ENCODE peak calls at places on chromosomes 7 and 10, in six cellular contexts. X is neuronal stem cell, O is H9, A is H1, L is mesenchymal stem cell, T is trophoblast cell. Q is an unnamed sample.

GRCh38 chr7:1058821-1059199 is 14.5 kb downstream of the GPR146 start:
- DNase-seq in X (no peak), O (no peak), A (no peak), L (peak), T (no peak), Q (peak)

GRCh38 chr7:73352784-73353183 is 24.8 kb downstream of the FKBP6 start:
- DNase-seq in X (no peak), O (no peak), A (no peak), L (no peak), T (no peak), Q (no peak)

GRCh38 chr7:69436944-69437343 is 161.3 kb upstream of the AUTS2 start:
- DNase-seq in X (no peak), O (no peak), A (no peak), L (peak), T (peak), Q (no peak)

GRCh38 chr10:77391605-77392235 is 245.9 kb downstream of the KCNMA1 start:
- DNase-seq in X (peak), O (peak), A (peak), L (peak), T (peak), Q (peak)

GRCh38 chr7:15751191-15751701 is 64.8 kb upstream of the MEOX2 start:
- DNase-seq in X (no peak), O (no peak), A (no peak), L (peak), T (no peak), Q (no peak)

GRCh38 chr10:132360766-132361447 is 28.9 kb downstream of the LRRC27 start:
- DNase-seq in X (no peak), O (peak), A (peak), L (no peak), T (peak), Q (no peak)

GRCh38 chr10:12594448-12594944 is 245.1 kb downstream of the CAMK1D start:
- DNase-seq in X (no peak), O (no peak), A (no peak), L (no peak), T (no peak), Q (no peak)

GRCh38 chr7:16697507-16698199 is 51.7 kb downstream of the BZW2 start:
- DNase-seq in X (no peak), O (no peak), A (no peak), L (no peak), T (peak), Q (peak)

GRCh38 chr7:155587486-155587885 is 41.1 kb upstream of the CNPY1 start:
- DNase-seq in X (no peak), O (no peak), A (no peak), L (no peak), T (no peak), Q (no peak)

GRCh38 chr10:76150139-76150885 is 718.9 kb downstream of the LRMDA start:
- DNase-seq in X (peak), O (peak), A (no peak), L (peak), T (no peak), Q (peak)

GRCh38 chr7:113306302-113306701 is 187.9 kb upstream of the SMIM30 start:
- DNase-seq in X (no peak), O (no peak), A (no peak), L (no peak), T (no peak), Q (no peak)

GRCh38 chr7:85914437-85914836 is 727.6 kb upstream of the SEMA3D start:
- DNase-seq in X (no peak), O (no peak), A (no peak), L (no peak), T (no peak), Q (no peak)

GRCh38 chr7:2560175-2560695 is 1.5 kb downstream of the IQCE start:
- DNase-seq in X (no peak), O (no peak), A (no peak), L (peak), T (peak), Q (no peak)

GRCh38 chr10:128420623-128421022 is 294.4 kb upstream of the MKI67 start:
- DNase-seq in X (no peak), O (no peak), A (peak), L (no peak), T (no peak), Q (no peak)

GRCh38 chr7:22542669-22543068 is 42.7 kb upstream of the STEAP1B start:
- DNase-seq in X (no peak), O (no peak), A (peak), L (no peak), T (no peak), Q (no peak)

GRCh38 chr7:93949468-93949867 is 27.9 kb downstream of the GNG11 start:
- DNase-seq in X (no peak), O (no peak), A (no peak), L (peak), T (peak), Q (peak)

GRCh38 chr7:27189560-27190283 is 4.7 kb upstream of the HOXA11 start:
- DNase-seq in X (no peak), O (peak), A (peak), L (no peak), T (no peak), Q (no peak)

GRCh38 chr10:36494386-36494785 is 631.0 kb upstream of the ANKRD30A start:
- DNase-seq in X (no peak), O (no peak), A (no peak), L (peak), T (no peak), Q (peak)

GRCh38 chr10:18044976-18045720 is 93.4 kb downstream of the SLC39A12 start:
- DNase-seq in X (no peak), O (no peak), A (no peak), L (peak), T (no peak), Q (peak)

GRCh38 chr10:58044072-58044471 is 223.6 kb downstream of the IPMK start:
- DNase-seq in X (no peak), O (no peak), A (no peak), L (no peak), T (peak), Q (peak)

GRCh38 chr7:11625669-11626068 is 206.3 kb downstream of the THSD7A start:
- DNase-seq in X (no peak), O (no peak), A (no peak), L (no peak), T (peak), Q (no peak)

GRCh38 chr7:121442845-121443244 is 46.7 kb upstream of the FAM3C start:
- DNase-seq in X (no peak), O (no peak), A (no peak), L (no peak), T (no peak), Q (no peak)

GRCh38 chr10:130659528-130659927 is 523.3 kb downstream of the GLRX3 start:
- DNase-seq in X (no peak), O (no peak), A (no peak), L (no peak), T (no peak), Q (no peak)

GRCh38 chr7:74217455-74218342 is 7.9 kb downstream of the LAT2 start:
- DNase-seq in X (no peak), O (no peak), A (no peak), L (no peak), T (no peak), Q (peak)

GRCh38 chr10:2800178-2800577 is 267.2 kb upstream of the PFKP start:
- DNase-seq in X (no peak), O (no peak), A (no peak), L (no peak), T (no peak), Q (no peak)

GRCh38 chr10:71429304-71429703 is 32.6 kb downstream of the CDH23 start:
- DNase-seq in X (no peak), O (peak), A (peak), L (no peak), T (no peak), Q (no peak)

GRCh38 chr7:120725376-120726039 is 132.4 kb downstream of the TSPAN12 start:
- DNase-seq in X (no peak), O (no peak), A (no peak), L (peak), T (peak), Q (peak)

GRCh38 chr7:152501506-152501905 is 65.7 kb upstream of the KMT2C start:
- DNase-seq in X (no peak), O (no peak), A (no peak), L (no peak), T (peak), Q (no peak)

GRCh38 chr7:20327047-20327446 is 3.7 kb upstream of the ITGB8 start:
- DNase-seq in X (no peak), O (no peak), A (no peak), L (no peak), T (no peak), Q (peak)

GRCh38 chr7:25995216-25995615 is 156.8 kb upstream of the NFE2L3 start:
- DNase-seq in X (no peak), O (no peak), A (no peak), L (no peak), T (no peak), Q (no peak)

GRCh38 chr7:44068054-44068453 is 2.7 kb upstream of the PGAM2 start:
- DNase-seq in X (no peak), O (no peak), A (no peak), L (no peak), T (no peak), Q (peak)

GRCh38 chr7:144759653-144760052 is 76.2 kb downstream of the TPK1 start:
- DNase-seq in X (no peak), O (no peak), A (no peak), L (no peak), T (no peak), Q (no peak)

GRCh38 chr7:2190531-2190930 is 42.2 kb downstream of the MAD1L1 start:
- DNase-seq in X (no peak), O (peak), A (no peak), L (peak), T (peak), Q (peak)

DNA sequence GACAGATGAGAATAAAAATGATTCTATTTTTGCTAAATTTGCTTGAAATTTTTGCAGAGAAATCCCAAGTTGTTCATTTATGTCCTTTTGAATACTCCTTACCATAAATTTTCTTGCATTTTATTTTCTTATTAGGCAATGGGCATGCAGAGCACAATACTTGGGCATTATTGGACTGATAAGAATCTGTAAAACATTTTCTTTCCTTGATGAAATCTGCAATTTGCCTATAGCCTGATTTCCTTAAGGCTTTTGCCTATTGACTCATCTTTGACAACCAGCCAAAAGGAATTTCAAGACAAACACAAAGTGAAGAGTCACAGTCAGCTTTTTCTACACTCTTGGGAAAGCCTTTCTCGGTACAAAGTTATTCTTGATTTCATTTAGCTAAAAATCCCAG is 30.5 kb upstream of the GNAT3 start:
- DNase-seq in X (no peak), O (no peak), A (no peak), L (peak), T (peak), Q (peak)
- H4K91ac ChIP-seq in X (no peak), O (no peak), A (no peak), L (no peak), T (no peak), Q (no peak)

GRCh38 chr10:1422275-1422674 is 315.1 kb downstream of the ADARB2 start:
- DNase-seq in X (no peak), O (no peak), A (no peak), L (no peak), T (no peak), Q (no peak)
- H4K91ac ChIP-seq in X (no peak), O (no peak), A (no peak), L (no peak), T (no peak), Q (no peak)

DNA sequence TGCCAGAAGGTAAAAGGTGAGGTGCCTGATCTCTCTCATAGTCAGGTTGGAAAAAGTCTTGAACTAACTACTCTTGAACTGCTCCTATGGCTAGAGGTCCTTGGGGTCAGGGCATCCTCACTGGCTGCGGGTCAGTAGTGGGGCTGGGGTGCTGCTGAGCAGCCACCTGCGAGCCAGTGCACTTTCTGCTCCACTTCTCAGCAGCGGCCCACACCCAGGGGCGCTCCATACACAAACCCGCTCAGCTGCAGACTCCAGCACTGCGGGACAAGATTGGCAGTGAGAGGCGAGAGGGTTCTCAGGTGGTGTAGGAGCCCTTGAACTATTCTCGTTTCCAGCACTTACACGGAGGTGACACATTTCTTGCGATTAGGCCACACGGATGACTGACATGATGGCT is 6.0 kb downstream of the ABCA13 start:
- DNase-seq in X (no peak), O (no peak), A (no peak), L (no peak), T (no peak), Q (no peak)
- H4K91ac ChIP-seq in X (no peak), O (no peak), A (peak), L (no peak), T (no peak), Q (no peak)

GRCh38 chr10:59750155-59750945 is 2.9 kb downstream of the MRLN start:
- DNase-seq in X (no peak), O (no peak), A (no peak), L (no peak), T (no peak), Q (peak)

GRCh38 chr10:59748834-59749233 is 4.4 kb downstream of the MRLN start:
- DNase-seq in X (no peak), O (no peak), A (no peak), L (no peak), T (no peak), Q (no peak)

GRCh38 chr10:59741048-59741447 is 12.2 kb downstream of the MRLN start:
- DNase-seq in X (no peak), O (no peak), A (no peak), L (no peak), T (no peak), Q (no peak)

GRCh38 chr10:59741583-59741982 is 11.7 kb downstream of the MRLN start:
- DNase-seq in X (no peak), O (no peak), A (no peak), L (no peak), T (no peak), Q (no peak)

DNA sequence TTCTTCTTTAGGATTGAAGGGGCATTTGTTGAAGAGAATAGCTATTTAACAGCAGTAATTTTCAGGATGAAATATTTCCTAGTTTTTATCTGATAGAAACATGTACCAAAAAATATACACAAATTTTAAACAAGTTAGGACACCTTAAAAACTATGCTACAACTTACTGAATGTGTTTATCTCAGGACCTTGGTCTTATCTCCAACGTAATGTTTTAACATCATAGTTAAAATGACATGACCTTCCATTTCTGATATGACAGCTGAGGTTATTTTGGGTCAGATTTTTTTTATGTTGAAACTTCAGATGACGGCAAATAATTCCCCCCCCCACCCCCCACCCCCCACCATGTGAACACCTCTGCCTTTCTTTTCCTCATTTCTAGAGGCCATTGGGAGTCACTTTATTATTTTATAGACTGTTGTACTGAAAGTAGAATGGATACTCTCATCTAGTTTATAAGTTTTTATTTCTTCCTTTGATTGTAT is 8.0 kb downstream of the MRLN start:
- DNase-seq in X (no peak), O (no peak), A (no peak), L (no peak), T (no peak), Q (no peak)
- H4K91ac ChIP-seq in X (no peak), O (no peak), A (no peak), L (no peak), T (no peak), Q (no peak)

DNA sequence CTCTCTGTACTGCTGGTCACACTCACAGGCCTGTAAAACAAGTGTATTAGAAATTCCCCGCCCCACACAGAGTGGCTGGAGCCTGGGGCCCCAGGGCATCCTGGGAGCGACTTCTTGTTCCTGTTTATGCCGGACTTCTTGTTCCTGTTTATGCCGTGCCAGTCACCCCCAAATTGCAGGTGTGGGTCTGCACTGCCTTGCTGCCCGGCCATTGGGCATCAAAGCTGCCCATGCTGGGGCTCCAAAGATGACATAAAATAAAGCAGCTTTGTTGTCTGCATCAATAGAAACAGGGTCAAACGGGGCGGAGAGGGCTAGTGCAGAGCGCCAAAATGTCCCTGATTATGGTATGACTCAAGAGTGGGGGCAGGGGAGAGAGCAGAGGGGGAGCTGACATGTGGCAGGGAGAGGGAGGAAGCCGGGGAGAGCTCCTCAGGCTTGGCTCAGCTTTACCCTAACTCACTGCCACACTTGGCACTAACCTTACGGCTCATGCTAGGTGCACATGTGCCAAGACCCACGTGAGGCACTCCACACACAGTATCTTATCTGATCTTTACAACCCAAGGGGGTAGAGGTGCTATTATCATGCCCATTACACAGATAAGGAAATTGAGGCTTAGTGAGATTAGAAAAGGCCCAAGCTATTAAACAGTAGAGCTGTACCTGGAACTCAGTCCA is 98.4 kb downstream of the PIP4K2A start:
- DNase-seq in X (no peak), O (no peak), A (no peak), L (peak), T (peak), Q (no peak)
- H4K91ac ChIP-seq in X (no peak), O (no peak), A (no peak), L (peak), T (peak), Q (peak)

GRCh38 chr7:105857009-105857952 is 19.1 kb downstream of the ATXN7L1 start:
- DNase-seq in X (no peak), O (no peak), A (no peak), L (no peak), T (no peak), Q (no peak)
- H4K91ac ChIP-seq in X (no peak), O (no peak), A (no peak), L (no peak), T (no peak), Q (no peak)

GRCh38 chr10:101085846-101086245 is 24.1 kb downstream of the KAZALD1 start:
- DNase-seq in X (no peak), O (no peak), A (no peak), L (no peak), T (no peak), Q (no peak)

GRCh38 chr10:101076630-101077029 is 14.8 kb downstream of the KAZALD1 start:
- DNase-seq in X (no peak), O (no peak), A (no peak), L (no peak), T (no peak), Q (no peak)

GRCh38 chr10:101079874-101080273 is 18.1 kb downstream of the KAZALD1 start:
- DNase-seq in X (no peak), O (no peak), A (no peak), L (no peak), T (no peak), Q (no peak)

GRCh38 chr10:101075775-101076174 is 14.0 kb downstream of the KAZALD1 start:
- DNase-seq in X (no peak), O (no peak), A (no peak), L (no peak), T (no peak), Q (no peak)

GRCh38 chr10:101080933-101081546 is 19.3 kb downstream of the KAZALD1 start:
- DNase-seq in X (peak), O (peak), A (no peak), L (peak), T (no peak), Q (peak)
- H4K91ac ChIP-seq in X (no peak), O (no peak), A (no peak), L (no peak), T (no peak), Q (no peak)

GRCh38 chr7:135994466-135995205 is 17.5 kb upstream of the MTPN start:
- DNase-seq in X (no peak), O (no peak), A (no peak), L (peak), T (no peak), Q (peak)

GRCh38 chr7:135991906-135992305 is 14.7 kb upstream of the MTPN start:
- DNase-seq in X (no peak), O (no peak), A (no peak), L (no peak), T (peak), Q (no peak)

GRCh38 chr7:135993950-135994349 is 16.8 kb upstream of the MTPN start:
- DNase-seq in X (no peak), O (no peak), A (no peak), L (no peak), T (no peak), Q (no peak)

GRCh38 chr7:135991322-135991721 is 14.2 kb upstream of the MTPN start:
- DNase-seq in X (no peak), O (no peak), A (no peak), L (no peak), T (peak), Q (no peak)

DNA sequence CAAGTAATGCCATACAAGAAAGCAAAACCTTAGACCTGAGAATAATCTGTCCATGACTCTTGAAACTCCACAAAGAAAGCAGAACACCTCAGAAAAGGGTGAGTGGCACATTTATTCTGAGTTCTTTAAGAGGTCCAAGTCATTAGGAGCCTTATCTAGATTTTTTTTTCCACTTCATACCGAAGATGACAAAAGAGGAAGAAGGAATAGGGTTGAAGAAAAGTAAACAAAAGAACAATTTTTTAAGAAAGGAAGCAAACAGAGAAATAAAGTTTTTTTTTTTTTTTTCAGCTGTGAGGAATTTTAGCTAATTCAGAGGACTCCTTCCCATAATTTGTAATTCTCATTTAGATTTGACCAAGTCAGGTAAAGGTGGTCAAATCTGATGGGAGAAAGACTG is 13.1 kb upstream of the MTPN start:
- DNase-seq in X (no peak), O (no peak), A (no peak), L (no peak), T (no peak), Q (no peak)
- H4K91ac ChIP-seq in X (no peak), O (no peak), A (no peak), L (no peak), T (no peak), Q (no peak)

DNA sequence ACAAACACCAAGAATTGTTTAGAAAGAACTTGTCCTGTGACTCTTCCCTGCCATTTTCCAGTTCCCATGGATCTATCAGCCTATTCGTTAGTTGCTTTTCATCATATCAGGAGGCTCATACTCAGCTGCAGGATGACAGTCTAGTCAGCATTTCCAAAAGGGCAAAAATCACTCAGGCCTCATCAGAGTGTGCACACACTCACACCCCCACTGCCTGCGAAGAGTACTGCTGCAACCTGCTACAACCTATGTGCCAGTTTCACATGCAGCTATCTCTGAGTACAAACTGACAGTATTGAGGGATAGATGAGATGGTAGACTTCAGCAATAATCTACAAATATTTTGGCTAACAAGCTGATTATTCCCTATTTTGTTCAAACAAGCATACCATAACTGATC is 24.2 kb downstream of the CH25H start:
- DNase-seq in X (no peak), O (no peak), A (no peak), L (no peak), T (no peak), Q (no peak)
- H4K91ac ChIP-seq in X (no peak), O (no peak), A (no peak), L (no peak), T (no peak), Q (peak)